ENCODE peak calls at places on chromosomes 12 and 14, in six cellular contexts. One of them, this sample, is unnamed.

GRCh38 chr14:76867536-76868452 is 41.6 kb downstream of the LRRC74A start:
- DNase-seq in stimulated activated CD8-positive, alpha-beta memory T cell treated with anti-CD3 and anti-CD28 coated beads, Interleukin-12 subunit alpha, Interleukin-12 subunit beta, amount 100 ng/mL, for 1 hour: no peak
- DNase-seq in non-pigmented ciliary epithelial cell: no peak
- DNase-seq in hepatocyte: no peak
- DNase-seq in HL-60: peak; percentile 49
- DNase-seq in MCF 10A: no peak
- DNase-seq in this sample: no peak

GRCh38 chr12:116803018-116803736 is 65.1 kb downstream of the RNFT2 start:
- DNase-seq in stimulated activated CD8-positive, alpha-beta memory T cell treated with anti-CD3 and anti-CD28 coated beads, Interleukin-12 subunit alpha, Interleukin-12 subunit beta, amount 100 ng/mL, for 1 hour: no peak
- DNase-seq in non-pigmented ciliary epithelial cell: no peak
- DNase-seq in hepatocyte: no peak
- DNase-seq in HL-60: no peak
- DNase-seq in MCF 10A: no peak
- DNase-seq in this sample: no peak

GRCh38 chr12:12510141-12510540 is 52.5 kb downstream of the DUSP16 start:
- DNase-seq in stimulated activated CD8-positive, alpha-beta memory T cell treated with anti-CD3 and anti-CD28 coated beads, Interleukin-12 subunit alpha, Interleukin-12 subunit beta, amount 100 ng/mL, for 1 hour: no peak
- DNase-seq in non-pigmented ciliary epithelial cell: peak; percentile 60
- DNase-seq in hepatocyte: no peak
- DNase-seq in HL-60: no peak
- DNase-seq in MCF 10A: peak; percentile 14
- DNase-seq in this sample: no peak

GRCh38 chr12:98645572-98646067 is 530 bp downstream of the APAF1 start:
- DNase-seq in stimulated activated CD8-positive, alpha-beta memory T cell treated with anti-CD3 and anti-CD28 coated beads, Interleukin-12 subunit alpha, Interleukin-12 subunit beta, amount 100 ng/mL, for 1 hour: no peak
- DNase-seq in non-pigmented ciliary epithelial cell: no peak
- DNase-seq in hepatocyte: peak; percentile 28
- DNase-seq in HL-60: no peak
- DNase-seq in MCF 10A: peak; percentile 41
- DNase-seq in this sample: peak; percentile 24

GRCh38 chr12:52224154-52224553 is 8.9 kb upstream of the KRT7 start:
- DNase-seq in stimulated activated CD8-positive, alpha-beta memory T cell treated with anti-CD3 and anti-CD28 coated beads, Interleukin-12 subunit alpha, Interleukin-12 subunit beta, amount 100 ng/mL, for 1 hour: no peak
- DNase-seq in non-pigmented ciliary epithelial cell: no peak
- DNase-seq in hepatocyte: no peak
- DNase-seq in HL-60: no peak
- DNase-seq in MCF 10A: no peak
- DNase-seq in this sample: no peak

GRCh38 chr12:70971395-70971794 is 50.9 kb upstream of the PTPRR start:
- DNase-seq in stimulated activated CD8-positive, alpha-beta memory T cell treated with anti-CD3 and anti-CD28 coated beads, Interleukin-12 subunit alpha, Interleukin-12 subunit beta, amount 100 ng/mL, for 1 hour: no peak
- DNase-seq in non-pigmented ciliary epithelial cell: no peak
- DNase-seq in hepatocyte: no peak
- DNase-seq in HL-60: no peak
- DNase-seq in MCF 10A: peak; percentile 35
- DNase-seq in this sample: no peak

GRCh38 chr12:23860019-23860418 is 89.5 kb downstream of the SOX5 start:
- DNase-seq in stimulated activated CD8-positive, alpha-beta memory T cell treated with anti-CD3 and anti-CD28 coated beads, Interleukin-12 subunit alpha, Interleukin-12 subunit beta, amount 100 ng/mL, for 1 hour: no peak
- DNase-seq in non-pigmented ciliary epithelial cell: no peak
- DNase-seq in hepatocyte: no peak
- DNase-seq in HL-60: no peak
- DNase-seq in MCF 10A: no peak
- DNase-seq in this sample: no peak

GRCh38 chr14:24051162-24051788 is 534 bp upstream of the CARMIL3 start:
- DNase-seq in stimulated activated CD8-positive, alpha-beta memory T cell treated with anti-CD3 and anti-CD28 coated beads, Interleukin-12 subunit alpha, Interleukin-12 subunit beta, amount 100 ng/mL, for 1 hour: no peak
- DNase-seq in non-pigmented ciliary epithelial cell: no peak
- DNase-seq in hepatocyte: no peak
- DNase-seq in HL-60: no peak
- DNase-seq in MCF 10A: no peak
- DNase-seq in this sample: no peak

GRCh38 chr12:21526053-21526452 is at the start of gene SPX:
- DNase-seq in stimulated activated CD8-positive, alpha-beta memory T cell treated with anti-CD3 and anti-CD28 coated beads, Interleukin-12 subunit alpha, Interleukin-12 subunit beta, amount 100 ng/mL, for 1 hour: no peak
- DNase-seq in non-pigmented ciliary epithelial cell: no peak
- DNase-seq in hepatocyte: no peak
- DNase-seq in HL-60: no peak
- DNase-seq in MCF 10A: peak; percentile 68
- DNase-seq in this sample: no peak

GRCh38 chr12:12336049-12336411 is 14.0 kb downstream of the MANSC1 start:
- DNase-seq in stimulated activated CD8-positive, alpha-beta memory T cell treated with anti-CD3 and anti-CD28 coated beads, Interleukin-12 subunit alpha, Interleukin-12 subunit beta, amount 100 ng/mL, for 1 hour: no peak
- DNase-seq in non-pigmented ciliary epithelial cell: no peak
- DNase-seq in hepatocyte: peak; percentile 55
- DNase-seq in HL-60: no peak
- DNase-seq in MCF 10A: peak; percentile 78
- DNase-seq in this sample: no peak

GRCh38 chr14:68549057-68549421 is 243.8 kb downstream of the ZFP36L1 start:
- DNase-seq in stimulated activated CD8-positive, alpha-beta memory T cell treated with anti-CD3 and anti-CD28 coated beads, Interleukin-12 subunit alpha, Interleukin-12 subunit beta, amount 100 ng/mL, for 1 hour: no peak
- DNase-seq in non-pigmented ciliary epithelial cell: peak; percentile 45
- DNase-seq in hepatocyte: no peak
- DNase-seq in HL-60: no peak
- DNase-seq in MCF 10A: peak; percentile 94
- DNase-seq in this sample: no peak

GRCh38 chr12:69512820-69513219 is 42.6 kb downstream of the FRS2 start:
- DNase-seq in stimulated activated CD8-positive, alpha-beta memory T cell treated with anti-CD3 and anti-CD28 coated beads, Interleukin-12 subunit alpha, Interleukin-12 subunit beta, amount 100 ng/mL, for 1 hour: no peak
- DNase-seq in non-pigmented ciliary epithelial cell: no peak
- DNase-seq in hepatocyte: no peak
- DNase-seq in HL-60: no peak
- DNase-seq in MCF 10A: no peak
- DNase-seq in this sample: no peak

GRCh38 chr12:122909442-122910288 is 13.7 kb upstream of the VPS37B start:
- DNase-seq in stimulated activated CD8-positive, alpha-beta memory T cell treated with anti-CD3 and anti-CD28 coated beads, Interleukin-12 subunit alpha, Interleukin-12 subunit beta, amount 100 ng/mL, for 1 hour: no peak
- DNase-seq in non-pigmented ciliary epithelial cell: no peak
- DNase-seq in hepatocyte: no peak
- DNase-seq in HL-60: no peak
- DNase-seq in MCF 10A: no peak
- DNase-seq in this sample: no peak

GRCh38 chr12:92462049-92462448 is 240.7 kb upstream of the PLEKHG7 start:
- DNase-seq in stimulated activated CD8-positive, alpha-beta memory T cell treated with anti-CD3 and anti-CD28 coated beads, Interleukin-12 subunit alpha, Interleukin-12 subunit beta, amount 100 ng/mL, for 1 hour: no peak
- DNase-seq in non-pigmented ciliary epithelial cell: peak; percentile 64
- DNase-seq in hepatocyte: no peak
- DNase-seq in HL-60: no peak
- DNase-seq in MCF 10A: no peak
- DNase-seq in this sample: no peak

GRCh38 chr14:102772781-102773570 is 4.3 kb upstream of the TRAF3 start:
- DNase-seq in stimulated activated CD8-positive, alpha-beta memory T cell treated with anti-CD3 and anti-CD28 coated beads, Interleukin-12 subunit alpha, Interleukin-12 subunit beta, amount 100 ng/mL, for 1 hour: no peak
- DNase-seq in non-pigmented ciliary epithelial cell: no peak
- DNase-seq in hepatocyte: no peak
- DNase-seq in HL-60: no peak
- DNase-seq in MCF 10A: no peak
- DNase-seq in this sample: peak; percentile 42

GRCh38 chr12:51866762-51867161 is 18.2 kb upstream of the FIGNL2 start:
- DNase-seq in stimulated activated CD8-positive, alpha-beta memory T cell treated with anti-CD3 and anti-CD28 coated beads, Interleukin-12 subunit alpha, Interleukin-12 subunit beta, amount 100 ng/mL, for 1 hour: no peak
- DNase-seq in non-pigmented ciliary epithelial cell: no peak
- DNase-seq in hepatocyte: no peak
- DNase-seq in HL-60: no peak
- DNase-seq in MCF 10A: peak; percentile 9
- DNase-seq in this sample: no peak

GRCh38 chr12:114186241-114187002 is 219.5 kb downstream of the TBX5 start:
- DNase-seq in stimulated activated CD8-positive, alpha-beta memory T cell treated with anti-CD3 and anti-CD28 coated beads, Interleukin-12 subunit alpha, Interleukin-12 subunit beta, amount 100 ng/mL, for 1 hour: no peak
- DNase-seq in non-pigmented ciliary epithelial cell: no peak
- DNase-seq in hepatocyte: no peak
- DNase-seq in HL-60: no peak
- DNase-seq in MCF 10A: no peak
- DNase-seq in this sample: no peak

GRCh38 chr14:55160989-55161388 is 30.4 kb downstream of the DLGAP5 start:
- DNase-seq in stimulated activated CD8-positive, alpha-beta memory T cell treated with anti-CD3 and anti-CD28 coated beads, Interleukin-12 subunit alpha, Interleukin-12 subunit beta, amount 100 ng/mL, for 1 hour: no peak
- DNase-seq in non-pigmented ciliary epithelial cell: no peak
- DNase-seq in hepatocyte: peak; percentile 38
- DNase-seq in HL-60: no peak
- DNase-seq in MCF 10A: peak; percentile 37
- DNase-seq in this sample: no peak

GRCh38 chr14:69045857-69046351 is 66.8 kb upstream of the ACTN1 start:
- DNase-seq in stimulated activated CD8-positive, alpha-beta memory T cell treated with anti-CD3 and anti-CD28 coated beads, Interleukin-12 subunit alpha, Interleukin-12 subunit beta, amount 100 ng/mL, for 1 hour: no peak
- DNase-seq in non-pigmented ciliary epithelial cell: no peak
- DNase-seq in hepatocyte: no peak
- DNase-seq in HL-60: peak; percentile 52
- DNase-seq in MCF 10A: no peak
- DNase-seq in this sample: no peak

GRCh38 chr12:106841471-106842302 is 67.2 kb downstream of the RIC8B start:
- DNase-seq in stimulated activated CD8-positive, alpha-beta memory T cell treated with anti-CD3 and anti-CD28 coated beads, Interleukin-12 subunit alpha, Interleukin-12 subunit beta, amount 100 ng/mL, for 1 hour: peak; percentile 2
- DNase-seq in non-pigmented ciliary epithelial cell: no peak
- DNase-seq in hepatocyte: peak; percentile 61
- DNase-seq in HL-60: no peak
- DNase-seq in MCF 10A: peak; percentile 58
- DNase-seq in this sample: peak; percentile 64

GRCh38 chr12:25495336-25496097 is 57.6 kb downstream of the LMNTD1 start:
- DNase-seq in stimulated activated CD8-positive, alpha-beta memory T cell treated with anti-CD3 and anti-CD28 coated beads, Interleukin-12 subunit alpha, Interleukin-12 subunit beta, amount 100 ng/mL, for 1 hour: no peak
- DNase-seq in non-pigmented ciliary epithelial cell: peak; percentile 74
- DNase-seq in hepatocyte: peak; percentile 46
- DNase-seq in HL-60: no peak
- DNase-seq in MCF 10A: peak; percentile 18
- DNase-seq in this sample: no peak

GRCh38 chr12:66898700-66899469 is 220.0 kb upstream of the GRIP1 start:
- DNase-seq in stimulated activated CD8-positive, alpha-beta memory T cell treated with anti-CD3 and anti-CD28 coated beads, Interleukin-12 subunit alpha, Interleukin-12 subunit beta, amount 100 ng/mL, for 1 hour: no peak
- DNase-seq in non-pigmented ciliary epithelial cell: no peak
- DNase-seq in hepatocyte: no peak
- DNase-seq in HL-60: no peak
- DNase-seq in MCF 10A: no peak
- DNase-seq in this sample: no peak

GRCh38 chr14:104633276-104633861 is 28.8 kb upstream of the TMEM179 start:
- DNase-seq in stimulated activated CD8-positive, alpha-beta memory T cell treated with anti-CD3 and anti-CD28 coated beads, Interleukin-12 subunit alpha, Interleukin-12 subunit beta, amount 100 ng/mL, for 1 hour: no peak
- DNase-seq in non-pigmented ciliary epithelial cell: no peak
- DNase-seq in hepatocyte: no peak
- DNase-seq in HL-60: no peak
- DNase-seq in MCF 10A: no peak
- DNase-seq in this sample: no peak

GRCh38 chr14:85534914-85535313 is 5.0 kb downstream of the FLRT2 start:
- DNase-seq in stimulated activated CD8-positive, alpha-beta memory T cell treated with anti-CD3 and anti-CD28 coated beads, Interleukin-12 subunit alpha, Interleukin-12 subunit beta, amount 100 ng/mL, for 1 hour: no peak
- DNase-seq in non-pigmented ciliary epithelial cell: no peak
- DNase-seq in hepatocyte: peak; percentile 13
- DNase-seq in HL-60: no peak
- DNase-seq in MCF 10A: peak; percentile 15
- DNase-seq in this sample: peak; percentile 40

GRCh38 chr14:101898416-101898815 is 66.0 kb upstream of the DYNC1H1 start:
- DNase-seq in stimulated activated CD8-positive, alpha-beta memory T cell treated with anti-CD3 and anti-CD28 coated beads, Interleukin-12 subunit alpha, Interleukin-12 subunit beta, amount 100 ng/mL, for 1 hour: no peak
- DNase-seq in non-pigmented ciliary epithelial cell: no peak
- DNase-seq in hepatocyte: no peak
- DNase-seq in HL-60: no peak
- DNase-seq in MCF 10A: no peak
- DNase-seq in this sample: no peak

GRCh38 chr12:109266106-109266879 is 42.8 kb downstream of the FOXN4 start:
- DNase-seq in stimulated activated CD8-positive, alpha-beta memory T cell treated with anti-CD3 and anti-CD28 coated beads, Interleukin-12 subunit alpha, Interleukin-12 subunit beta, amount 100 ng/mL, for 1 hour: no peak
- DNase-seq in non-pigmented ciliary epithelial cell: no peak
- DNase-seq in hepatocyte: no peak
- DNase-seq in HL-60: no peak
- DNase-seq in MCF 10A: no peak
- DNase-seq in this sample: no peak

This sample was measured in HAP-1.